ENCODE peak calls at places on chromosome 22, in four cellular contexts. A is breast epithelium, K is stomach, M is OCI-LY7. X is an unnamed sample.

GRCh38 chr22:27212617-27213177 is 555.3 kb downstream of the MIAT start:
- DNase-seq in A (peak; percentile 55), K (no peak), M (no peak), X (peak; percentile 64)

GRCh38 chr22:26956346-26956745 is 299.0 kb downstream of the MIAT start:
- DNase-seq in A (no peak), K (no peak), M (no peak), X (peak; percentile 17)

GRCh38 chr22:30265851-30266444 is 703 bp downstream of the OSM start:
- DNase-seq in A (no peak), K (peak; percentile 68), M (peak; percentile 90), X (no peak)

GRCh38 chr22:47155131-47155885 is 392.9 kb downstream of the TBC1D22A start:
- DNase-seq in A (no peak), K (no peak), M (no peak), X (no peak)

GRCh38 chr22:36358533-36359171 is 29.1 kb downstream of the MYH9 start:
- DNase-seq in A (no peak), K (no peak), M (no peak), X (no peak)

GRCh38 chr22:47041201-47042115 is 279.0 kb downstream of the TBC1D22A start:
- DNase-seq in A (no peak), K (no peak), M (no peak), X (no peak)

GRCh38 chr22:22196018-22196533 is 48.5 kb upstream of the VPREB1 start:
- DNase-seq in A (no peak), K (no peak), M (peak; percentile 90), X (no peak)

GRCh38 chr22:43376765-43377485 is 33.8 kb upstream of the SCUBE1 start:
- DNase-seq in A (no peak), K (peak; percentile 50), M (no peak), X (no peak)

GRCh38 chr22:46201059-46201757 is 48.9 kb downstream of the CDPF1 start:
- DNase-seq in A (peak; percentile 42), K (no peak), M (no peak), X (no peak)

GRCh38 chr22:25702046-25702445 is 39.9 kb upstream of the MYO18B start:
- DNase-seq in A (no peak), K (no peak), M (peak; percentile 30), X (no peak)

GRCh38 chr22:42648368-42649260 is 578 bp downstream of the CYB5R3 start:
- DNase-seq in A (peak; percentile 40), K (peak; percentile 79), M (peak; percentile 52), X (no peak)

GRCh38 chr22:22112533-22113294 is 130.1 kb upstream of the TOP3B start:
- DNase-seq in A (no peak), K (no peak), M (no peak), X (no peak)

GRCh38 chr22:27610863-27611786 is 190.4 kb downstream of the MN1 start:
- DNase-seq in A (no peak), K (no peak), M (no peak), X (no peak)

GRCh38 chr22:36198936-36199616 is 2.5 kb downstream of the APOL4 start:
- DNase-seq in A (no peak), K (no peak), M (no peak), X (no peak)

GRCh38 chr22:46108564-46109473 is 41.5 kb upstream of the PPARA start:
- DNase-seq in A (no peak), K (peak; percentile 79), M (no peak), X (peak; percentile 80)

GRCh38 chr22:47596176-47596690 is 833.8 kb downstream of the TBC1D22A start:
- DNase-seq in A (no peak), K (no peak), M (no peak), X (no peak)

GRCh38 chr22:46946383-46946965 is 184.0 kb downstream of the TBC1D22A start:
- DNase-seq in A (no peak), K (no peak), M (no peak), X (no peak)

GRCh38 chr22:28142361-28142801 is 223.3 kb upstream of the PITPNB start:
- DNase-seq in A (no peak), K (no peak), M (no peak), X (no peak)

GRCh38 chr22:43923631-43924548 is at the start of gene PNPLA3:
- DNase-seq in A (peak; percentile 87), K (peak; percentile 90), M (no peak), X (peak; percentile 99)

GRCh38 chr22:30572840-30573593 is 1.4 kb downstream of the GAL3ST1 start:
- DNase-seq in A (no peak), K (no peak), M (no peak), X (no peak)

GRCh38 chr22:39996732-39997131 is 2.0 kb downstream of the FAM83F start:
- DNase-seq in A (no peak), K (no peak), M (no peak), X (no peak)
- H3K4me1 ChIP-seq in A (peaks cover 28% of the 10 kb centered on the region), K (peaks cover 83% of the 10 kb centered on the region), M (no peaks in the 10 kb centered on the region), X (peaks cover 16% of the 10 kb centered on the region)

DNA sequence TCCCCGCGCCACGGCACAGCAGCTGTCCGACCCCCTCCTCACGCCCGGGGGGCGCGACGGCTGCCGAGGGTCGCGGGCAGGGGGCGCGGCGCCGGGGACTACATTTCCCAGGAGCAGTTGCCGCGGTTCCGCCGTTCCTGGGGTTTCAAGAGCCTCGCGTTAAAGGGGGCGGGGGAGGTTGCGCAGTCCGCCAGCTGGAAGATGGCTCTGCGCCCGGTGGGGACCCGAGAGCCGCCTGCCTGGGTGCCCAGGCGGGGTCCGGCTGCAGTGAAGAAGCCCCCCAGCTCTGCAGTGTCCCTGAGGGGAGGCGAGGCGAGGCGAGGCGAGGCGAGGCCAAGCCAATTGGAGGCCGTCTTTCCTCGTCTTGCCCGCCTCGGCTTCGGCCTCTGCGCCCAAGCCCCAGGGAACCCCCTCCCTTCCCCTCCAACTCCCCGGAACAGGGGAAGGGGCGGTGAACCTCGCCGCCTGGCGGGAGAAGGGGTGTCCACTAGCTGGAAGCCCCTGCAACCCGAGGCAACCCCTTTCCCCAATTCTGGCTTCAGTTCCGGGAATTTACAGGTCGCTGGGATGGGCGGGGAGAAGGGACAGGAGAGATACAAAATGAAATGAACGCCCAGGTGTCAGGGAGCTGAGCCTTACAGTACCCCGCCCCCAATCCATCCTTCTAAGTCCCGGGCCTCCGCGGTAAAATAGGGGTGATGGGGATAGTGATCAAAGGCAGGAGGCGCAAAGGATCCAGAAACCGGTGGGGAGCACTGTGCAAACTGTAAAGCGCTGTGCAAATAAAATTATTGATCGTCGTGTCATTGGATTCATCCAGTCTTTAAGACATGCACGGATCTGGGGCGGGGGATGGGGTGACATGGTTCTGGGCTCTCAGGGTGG is 5.2 kb upstream of the GCAT start:
- DNase-seq in A (peak; percentile 50), K (peak; percentile 60), M (no peak), X (peak; percentile 78)
- TF ChIP-seq CTCF in A (no peak), K (no peak), M (no peak), X (no peak)

DNA sequence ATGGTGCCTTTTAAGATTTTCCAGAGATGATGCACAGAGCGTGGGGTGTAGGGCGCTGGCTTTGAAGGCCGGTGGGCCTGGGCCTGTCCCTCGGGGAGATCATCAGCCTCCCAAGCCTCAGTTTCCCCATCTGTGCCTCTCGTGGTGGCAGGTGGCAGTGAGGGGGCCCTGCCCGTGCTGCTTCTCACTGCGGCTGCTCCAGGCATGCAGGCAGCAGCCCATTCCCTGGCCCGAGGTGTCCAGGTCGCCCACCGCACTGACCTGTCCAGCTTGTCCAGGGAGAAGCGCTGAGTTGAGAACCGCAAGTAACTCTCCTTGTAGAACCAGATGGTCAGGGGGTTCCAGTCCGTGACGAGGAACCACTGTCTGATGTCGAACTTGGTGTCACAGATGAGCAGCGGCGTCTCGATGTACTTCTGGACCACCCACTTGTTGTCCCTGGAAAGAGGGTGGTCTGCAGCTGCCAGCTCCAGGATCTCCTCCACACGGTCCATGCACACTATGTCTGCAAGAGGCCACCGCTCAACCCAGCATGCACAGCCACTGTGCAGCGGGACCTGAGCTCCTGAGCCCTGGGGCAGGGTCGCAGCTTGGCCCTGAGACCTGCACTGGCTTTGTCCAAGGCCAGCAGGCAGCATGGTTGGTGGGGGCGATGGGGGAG is 20.5 kb upstream of the IL17REL start:
- DNase-seq in A (no peak), K (no peak), M (no peak), X (peak; percentile 7)
- H3K4me1 ChIP-seq in A (no peaks in the 10 kb centered on the region), K (peaks cover 14% of the 10 kb centered on the region), M (peaks cover 7% of the 10 kb centered on the region), X (no peaks in the 10 kb centered on the region)

DNA sequence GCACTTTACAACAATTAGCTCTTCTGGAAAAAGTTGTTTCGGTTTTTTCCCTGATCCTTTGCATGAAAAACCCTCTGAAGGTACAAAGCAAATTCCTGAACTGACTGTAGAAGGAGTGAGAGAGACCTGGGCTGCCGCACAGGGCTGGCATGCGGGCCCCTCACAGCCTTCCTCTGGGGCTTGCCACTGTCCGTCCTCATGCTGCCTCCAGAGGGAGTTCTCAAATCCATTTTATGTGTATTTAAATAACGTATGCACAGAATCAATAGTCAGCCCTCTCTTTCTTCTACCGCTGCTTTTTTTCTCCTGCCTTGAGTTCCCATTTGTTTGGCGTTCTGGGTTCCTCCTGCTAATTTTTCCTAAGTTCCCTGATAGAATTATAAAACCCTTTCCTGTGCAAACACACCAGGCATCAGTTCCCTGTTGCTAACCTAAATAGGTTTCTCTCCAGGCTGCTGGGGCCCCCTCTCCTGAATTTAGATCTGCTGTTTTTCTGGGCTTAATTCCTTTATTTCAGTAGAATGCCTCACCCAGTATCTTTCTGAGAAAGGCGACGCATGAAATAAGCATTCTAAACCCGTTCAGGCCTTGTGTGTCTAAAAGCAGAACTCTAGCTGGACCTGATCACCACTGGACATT is 52.4 kb downstream of the PHF21B start:
- DNase-seq in A (no peak), K (no peak), M (no peak), X (no peak)
- TF ChIP-seq CTCF in A (no peak), K (no peak), M (peak; percentile 40), X (peak; percentile 37)

X was measured in BE2C.